ENCODE peak calls at places on chromosome 9, in seven cellular contexts. W, D, X, L, K, G and B are unnamed samples.

GRCh38 chr9:34318163-34318790 is 10.8 kb downstream of the KIF24 start:
- DNase-seq in K (no peak), D (no peak), G (no peak), X (peak), W (no peak), L (no peak), B (no peak)

GRCh38 chr9:4339783-4340335 is 40.0 kb upstream of the GLIS3 start:
- DNase-seq in G (no peak), X (no peak), K (no peak), L (peak), W (peak), D (no peak), B (no peak)

GRCh38 chr9:131642496-131643083 is 97.3 kb downstream of the PRRT1B start:
- DNase-seq in W (no peak), L (no peak), G (no peak), K (peak), D (no peak), X (no peak), B (no peak)

GRCh38 chr9:89992326-89993208 is 387.8 kb downstream of the GADD45G start:
- DNase-seq in G (no peak), W (no peak), K (no peak), L (no peak), D (no peak), X (no peak), B (no peak)

GRCh38 chr9:93295456-93296076 is 111.6 kb downstream of the WNK2 start:
- DNase-seq in W (no peak), L (no peak), X (no peak), G (no peak), D (no peak), K (peak), B (no peak)

GRCh38 chr9:76810377-76810957 is 46.2 kb downstream of the PCA3 start:
- DNase-seq in G (peak), X (no peak), K (peak), L (peak), W (peak), D (no peak), B (peak)

GRCh38 chr9:7879551-7880245 is 80.1 kb upstream of the DMAC1 start:
- DNase-seq in G (peak), K (no peak), D (no peak), W (no peak), L (no peak), X (no peak), B (no peak)

GRCh38 chr9:19184144-19184917 is 46.2 kb upstream of the DENND4C start:
- DNase-seq in L (peak), W (peak), D (peak), X (peak), G (peak), K (peak), B (no peak)

GRCh38 chr9:131727795-131728545 is 11.9 kb downstream of the RAPGEF1 start:
- DNase-seq in D (no peak), W (no peak), L (no peak), X (no peak), G (no peak), K (no peak), B (no peak)

GRCh38 chr9:127188396-127188795 is 66.0 kb upstream of the ANGPTL2 start:
- DNase-seq in G (no peak), K (no peak), X (peak), W (no peak), L (no peak), D (no peak), B (no peak)

GRCh38 chr9:5015934-5016333 is 30.9 kb downstream of the JAK2 start:
- DNase-seq in X (no peak), W (no peak), L (no peak), K (no peak), D (no peak), G (no peak), B (no peak)

GRCh38 chr9:93652604-93653592 is 76.5 kb downstream of the PHF2 start:
- DNase-seq in L (no peak), K (no peak), G (no peak), W (no peak), D (peak), X (peak), B (no peak)

GRCh38 chr9:82829818-82830217 is 233.1 kb downstream of the RASEF start:
- DNase-seq in D (no peak), X (no peak), G (no peak), W (peak), K (no peak), L (no peak), B (peak)

GRCh38 chr9:116137581-116137980 is 16.0 kb upstream of the PAPPA start:
- DNase-seq in X (no peak), W (no peak), D (no peak), K (no peak), L (peak), G (no peak), B (no peak)

GRCh38 chr9:77291714-77292113 is 114.4 kb downstream of the VPS13A start:
- DNase-seq in X (no peak), G (no peak), L (peak), D (no peak), W (peak), K (no peak), B (peak)

GRCh38 chr9:101585740-101586139 is 9.0 kb downstream of the PPP3R2 start:
- DNase-seq in L (no peak), G (no peak), X (no peak), D (no peak), W (no peak), K (no peak), B (no peak)

GRCh38 chr9:13436591-13436990 is 157.1 kb upstream of the MPDZ start:
- DNase-seq in L (no peak), W (no peak), G (no peak), X (no peak), D (no peak), K (no peak), B (no peak)

GRCh38 chr9:91392435-91392834 is 30.7 kb upstream of the AUH start:
- DNase-seq in X (no peak), K (no peak), W (no peak), G (no peak), D (no peak), L (no peak), B (peak)

GRCh38 chr9:116163293-116164055 is 9.9 kb downstream of the PAPPA start:
- DNase-seq in K (no peak), W (peak), L (no peak), D (no peak), G (no peak), X (no peak), B (no peak)

GRCh38 chr9:6956796-6957355 is 199.1 kb downstream of the KDM4C start:
- DNase-seq in W (no peak), G (no peak), D (no peak), L (no peak), X (no peak), K (no peak), B (no peak)

GRCh38 chr9:135248111-135248510 is 160.6 kb downstream of the OLFM1 start:
- DNase-seq in W (no peak), X (no peak), K (no peak), G (no peak), L (no peak), D (no peak), B (no peak)

GRCh38 chr9:124813496-124814177 is 36.7 kb downstream of the OLFML2A start:
- DNase-seq in W (no peak), K (no peak), G (peak), L (peak), D (no peak), X (no peak), B (no peak)

GRCh38 chr9:32294051-32294600 is 90.3 kb upstream of the ACO1 start:
- DNase-seq in X (no peak), L (no peak), D (no peak), K (no peak), G (no peak), W (no peak), B (peak)

GRCh38 chr9:131418143-131419028 is 24.5 kb downstream of the PRRC2B start:
- DNase-seq in L (peak), D (no peak), G (no peak), K (peak), W (no peak), X (peak), B (peak)

GRCh38 chr9:118366228-118366627 is 662.0 kb downstream of the TLR4 start:
- DNase-seq in K (no peak), D (no peak), W (no peak), X (no peak), G (no peak), L (no peak), B (no peak)

GRCh38 chr9:100206899-100207298 is 107.9 kb downstream of the INVS start:
- DNase-seq in W (no peak), G (peak), L (peak), X (no peak), D (no peak), K (no peak), B (no peak)

GRCh38 chr9:134698587-134699342 is 57.2 kb downstream of the COL5A1 start:
- DNase-seq in W (peak), K (peak), L (peak), G (peak), D (peak), X (peak), B (no peak)

GRCh38 chr9:90822866-90823265 is 21.2 kb downstream of the SYK start:
- DNase-seq in D (no peak), G (no peak), K (no peak), W (no peak), X (no peak), L (no peak), B (no peak)

GRCh38 chr9:99133145-99133544 is 28.2 kb downstream of the TGFBR1 start:
- DNase-seq in X (no peak), D (no peak), W (no peak), K (no peak), G (no peak), L (no peak), B (no peak)

GRCh38 chr9:77015291-77016048 is 4.0 kb upstream of the FOXB2 start:
- DNase-seq in K (no peak), X (no peak), L (no peak), D (no peak), W (no peak), G (no peak), B (no peak)

DNA sequence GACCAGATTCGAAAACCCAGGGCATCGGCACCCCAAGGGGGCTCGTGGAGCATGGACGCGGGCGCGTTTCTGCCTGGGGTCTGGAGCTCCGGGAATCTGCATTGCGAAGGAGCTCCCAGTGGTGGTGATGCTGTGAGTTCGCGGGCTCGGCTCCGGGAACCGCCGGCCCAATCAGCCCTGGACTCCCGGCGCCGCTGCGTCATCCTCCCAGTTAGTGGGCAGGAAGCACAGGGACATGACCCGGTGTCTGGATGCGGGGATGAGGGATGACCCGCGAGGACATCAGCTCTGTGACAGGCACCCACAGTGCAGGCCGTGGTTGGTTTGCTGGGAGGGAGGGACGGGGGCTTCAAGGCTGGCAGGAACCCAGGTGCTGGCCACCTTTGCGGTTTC is 950 bp downstream of the NXNL2 start:
- DNase-seq in D (peak), G (no peak), K (no peak), X (peak), L (peak), W (no peak), B (no peak)
- H3K4me3 ChIP-seq in D (peak), G (peak), K (peak), X (peak), L (peak), W (peak), B (peak)

GRCh38 chr9:68507796-68508145 is 32.9 kb downstream of the TMEM252 start:
- DNase-seq in G (no peak), X (no peak), W (no peak), L (no peak), D (no peak), K (no peak), B (no peak)
- TF ChIP-seq CTCF in G (no peak), X (no peak), W (no peak), L (no peak), D (no peak), K (no peak), B (no peak)

DNA sequence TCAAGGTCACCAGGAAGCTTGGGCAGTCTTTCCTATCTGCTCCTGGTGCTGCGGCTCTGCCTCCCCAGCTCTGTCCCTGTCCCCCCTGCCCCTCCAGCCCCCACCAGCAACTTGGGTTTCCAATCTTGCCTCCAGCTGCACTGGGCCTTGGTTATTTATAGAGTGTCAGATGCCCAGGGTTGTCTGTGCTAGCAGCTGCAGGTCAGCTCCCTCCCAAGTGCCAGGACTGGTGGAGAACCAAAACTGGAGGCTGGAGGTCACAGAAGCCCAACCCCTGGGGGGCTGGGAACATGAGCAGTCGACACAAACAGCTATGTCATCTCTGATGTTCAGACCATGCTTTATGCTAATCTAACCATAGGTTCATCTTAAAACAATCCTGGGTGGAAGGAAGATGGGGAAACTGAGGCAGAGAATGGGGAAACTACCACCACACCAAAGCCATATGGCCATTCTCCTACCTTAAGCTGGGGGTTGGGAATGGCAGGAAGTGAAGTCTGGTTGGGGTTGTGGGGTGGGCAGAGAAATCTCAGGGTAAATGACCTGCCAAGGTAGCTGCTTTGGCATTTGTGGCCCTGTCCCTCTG is 1.7 kb downstream of the TPM2 start:
- DNase-seq in X (no peak), G (no peak), L (no peak), W (no peak), K (no peak), D (peak), B (no peak)
- H3K4me3 ChIP-seq in X (no peak), G (peak), L (peak), W (peak), K (peak), D (peak), B (no peak)

DNA sequence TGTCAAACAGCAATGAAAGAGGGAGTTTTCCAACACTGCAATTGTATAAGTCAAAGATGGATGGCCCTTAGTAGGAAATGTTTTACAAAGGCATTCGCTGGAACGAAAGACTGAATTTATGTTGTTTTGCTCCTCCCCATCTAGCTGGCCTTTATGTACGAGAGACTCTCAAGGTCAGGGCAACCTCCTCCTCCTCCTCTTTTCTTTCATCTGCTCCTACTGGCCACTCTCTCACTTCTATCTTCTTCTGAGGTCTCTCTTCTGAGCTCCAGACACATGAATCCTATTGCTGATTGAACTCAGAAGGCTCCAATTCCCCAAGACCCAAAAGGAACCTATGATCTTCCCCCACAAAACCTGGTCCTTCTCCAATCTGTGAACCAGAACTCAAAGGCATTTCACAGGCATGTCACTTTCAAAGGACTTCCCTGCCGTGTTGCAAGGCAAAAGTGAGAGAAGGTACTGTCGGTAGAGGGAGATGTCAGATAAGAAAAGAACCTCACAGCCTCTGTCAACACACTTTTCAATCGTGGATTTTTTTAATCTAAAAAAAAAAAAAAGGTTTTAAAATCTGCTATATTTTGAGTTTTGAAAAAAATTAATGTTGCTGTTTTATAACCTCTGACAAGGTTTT is 28.5 kb upstream of the PUM3 start:
- DNase-seq in W (peak), L (peak), K (no peak), X (no peak), D (no peak), G (peak), B (peak)
- TF ChIP-seq CTCF in W (peak), L (peak), K (no peak), X (no peak), D (no peak), G (peak), B (peak)

DNA sequence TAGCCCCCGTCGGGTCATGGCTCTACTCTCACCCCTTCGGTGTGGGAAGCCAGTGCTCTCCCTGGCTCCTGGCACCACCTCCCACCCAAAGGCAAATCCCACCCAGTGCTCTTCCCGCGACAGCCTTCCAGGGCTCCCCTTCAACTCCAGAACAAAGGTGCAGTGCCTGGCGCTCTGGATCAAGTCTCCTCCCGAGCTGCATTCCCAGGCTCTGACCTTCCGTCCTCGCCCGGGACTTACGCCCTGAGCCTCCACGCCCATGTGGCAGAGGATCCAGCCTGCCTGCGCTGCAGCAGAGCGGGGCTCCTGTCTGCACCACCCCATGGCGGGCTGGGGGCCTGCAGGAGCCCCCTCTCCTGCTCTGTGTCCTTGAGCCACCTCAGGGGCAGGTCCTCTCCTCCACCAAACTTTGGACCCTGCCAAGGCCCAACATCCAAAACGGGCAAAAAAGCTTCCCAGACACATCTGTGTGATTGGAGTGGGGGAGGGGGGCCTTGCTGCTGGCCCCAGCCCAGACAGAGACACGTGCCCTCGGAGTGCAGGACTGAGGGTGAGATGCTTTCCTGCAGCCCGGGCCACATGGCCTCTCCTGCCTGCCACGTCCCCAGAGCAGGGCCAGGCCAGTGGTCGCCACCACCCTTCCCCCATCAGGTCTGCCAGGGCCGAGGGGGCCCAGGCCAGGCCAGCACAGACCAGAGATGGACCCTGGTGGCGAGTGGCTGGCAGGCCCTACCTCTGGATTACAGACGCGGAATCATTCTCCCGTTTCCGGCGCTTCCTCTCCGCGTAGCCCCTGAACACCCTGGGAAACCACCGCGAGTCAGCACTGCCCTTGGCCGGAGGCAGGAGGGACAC is 4.4 kb downstream of the NSMF start:
- DNase-seq in G (no peak), L (peak), W (no peak), K (peak), D (peak), X (peak), B (no peak)
- H3K4me3 ChIP-seq in G (no peak), L (no peak), W (no peak), K (peak), D (peak), X (peak), B (no peak)